ENCODE peak calls at places on chromosome 2, in six cellular contexts. C is right lobe of liver, P is fibroblast of lung, B is pancreas, X is tibial artery, M is neural progenitor cell. H is an unnamed sample. For H3K36me3, the result is how much of the 10 kb centered on the place peaks cover.

GRCh38 chr2:95384854-95385569 is 17.5 kb upstream of the FAHD2A start:
- DNase-seq in C (no peak), P (peak), B (peak), X (peak), M (peak), H (peak)

GRCh38 chr2:238973038-238973772 is 125.3 kb downstream of the TWIST2 start:
- DNase-seq in C (no peak), P (peak), B (no peak), X (peak), M (no peak), H (no peak)

GRCh38 chr2:75525434-75526308 is 35.1 kb downstream of the EVA1A start:
- DNase-seq in C (no peak), P (no peak), B (no peak), X (no peak), M (no peak), H (no peak)

GRCh38 chr2:26696352-26696816 is 3.9 kb downstream of the KCNK3 start:
- DNase-seq in C (no peak), P (no peak), B (peak), X (no peak), M (no peak), H (no peak)

GRCh38 chr2:19846030-19846429 is 55.8 kb downstream of the TTC32 start:
- DNase-seq in C (no peak), P (no peak), B (no peak), X (no peak), M (no peak), H (no peak)

GRCh38 chr2:234963785-234964615 is 12.2 kb downstream of the SH3BP4 start:
- DNase-seq in C (no peak), P (peak), B (no peak), X (peak), M (no peak), H (peak)

GRCh38 chr2:23507267-23508065 is 122.5 kb downstream of the KLHL29 start:
- DNase-seq in C (no peak), P (no peak), B (no peak), X (no peak), M (no peak), H (no peak)

GRCh38 chr2:156456616-156457015 is 20.4 kb downstream of the GPD2 start:
- DNase-seq in C (no peak), P (no peak), B (no peak), X (no peak), M (no peak), H (no peak)

GRCh38 chr2:197786010-197786877 is 1.1 kb upstream of the BOLL start:
- DNase-seq in C (no peak), P (no peak), B (peak), X (peak), M (peak), H (peak)

GRCh38 chr2:217360781-217361485 is 501.1 kb upstream of the TNP1 start:
- DNase-seq in C (no peak), P (peak), B (no peak), X (peak), M (no peak), H (peak)

GRCh38 chr2:217360111-217360510 is 500.2 kb upstream of the TNP1 start:
- DNase-seq in C (no peak), P (no peak), B (no peak), X (no peak), M (no peak), H (no peak)

GRCh38 chr2:217357886-217358620 is 498.2 kb upstream of the TNP1 start:
- DNase-seq in C (no peak), P (no peak), B (no peak), X (no peak), M (no peak), H (no peak)

GRCh38 chr2:217356142-217356541 is 496.3 kb upstream of the TNP1 start:
- DNase-seq in C (no peak), P (no peak), B (no peak), X (no peak), M (no peak), H (no peak)

DNA sequence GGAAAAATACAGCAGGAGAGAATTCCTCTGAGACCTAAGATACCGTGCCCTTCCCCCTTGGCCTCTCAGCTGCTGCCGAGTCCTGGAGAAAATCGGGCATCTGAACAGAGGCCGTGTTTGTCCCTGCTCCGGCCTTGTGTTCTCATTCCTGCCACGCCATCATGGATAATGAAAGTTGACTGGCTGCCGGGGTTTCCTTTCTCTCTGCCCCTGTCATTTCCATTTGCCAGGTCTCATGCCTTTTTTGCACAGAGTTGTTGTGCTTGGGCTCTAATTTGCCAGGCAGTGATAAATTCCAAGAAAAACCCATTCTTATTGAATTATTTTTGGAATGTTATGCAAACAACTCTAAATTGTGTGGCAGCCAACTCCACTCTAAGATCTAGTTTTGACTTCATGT is 496.9 kb upstream of the TNP1 start:
- DNase-seq in C (no peak), P (no peak), B (no peak), X (peak), M (no peak), H (no peak)
- H3K27ac ChIP-seq in C (no peak), P (no peak), B (no peak), X (peak), M (no peak), H (peak)

GRCh38 chr2:200471928-200472645 is 37.8 kb downstream of the KCTD18 start:
- DNase-seq in C (no peak), P (no peak), B (no peak), X (no peak), M (no peak), H (no peak)
- H3K36me3 ChIP-seq in C (half or more), P (under half), B (under half), X (under half), M (under half), H (under half)

DNA sequence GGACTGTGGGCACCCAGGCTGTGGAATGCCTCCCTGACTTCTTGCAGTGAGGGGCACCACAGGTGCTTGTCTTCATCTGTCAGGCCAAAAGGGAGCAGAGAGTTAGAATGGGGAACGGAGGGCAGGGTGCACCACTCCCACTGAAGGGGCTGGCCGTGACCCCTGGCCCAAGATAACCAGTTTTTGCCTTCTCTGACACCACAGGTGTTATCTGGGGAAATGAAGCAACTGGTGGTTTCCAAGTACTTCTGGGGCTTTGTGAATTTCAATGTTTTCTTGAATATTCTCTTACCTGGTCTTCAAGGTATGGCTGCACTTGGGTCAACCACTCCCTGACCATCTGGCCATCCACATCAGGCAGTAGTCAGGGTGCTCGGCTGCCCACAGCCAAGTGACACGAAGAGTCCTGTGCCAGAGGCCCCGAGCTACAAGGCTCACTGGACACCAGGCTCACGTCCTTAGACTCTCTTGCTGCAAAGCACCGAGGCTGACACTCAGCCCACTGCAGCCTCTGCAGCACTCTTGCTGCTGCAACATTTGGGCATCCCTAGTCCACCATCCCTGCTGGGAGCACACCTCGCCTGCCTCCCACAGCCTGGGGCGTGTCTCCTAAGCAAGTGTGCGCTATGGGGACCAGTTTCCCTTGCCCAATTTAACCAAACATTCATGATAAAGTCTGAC is 57.0 kb downstream of the FAM178B start:
- DNase-seq in C (no peak), P (no peak), B (no peak), X (no peak), M (no peak), H (no peak)
- H3K27ac ChIP-seq in C (no peak), P (no peak), B (no peak), X (no peak), M (no peak), H (no peak)

GRCh38 chr2:15780234-15780633 is 160.1 kb upstream of the MYCN start:
- DNase-seq in C (no peak), P (no peak), B (no peak), X (no peak), M (no peak), H (no peak)
- H3K36me3 ChIP-seq in C (under half), P (under half), B (under half), X (under half), M (under half), H (under half)

GRCh38 chr2:134260726-134261125 is 6.9 kb downstream of the MGAT5 start:
- DNase-seq in C (no peak), P (peak), B (no peak), X (no peak), M (no peak), H (no peak)
- H3K27ac ChIP-seq in C (no peak), P (peak), B (no peak), X (no peak), M (no peak), H (no peak)

H was measured in gastrocnemius medialis.